ENCODE peak calls at places on chromosomes 7 and 10, in eight cellular contexts. C is left colon; G is AG09319; M is NCI-H460; F is NCI-H1105; N is stimulated activated CD4-positive, alpha-beta T cell treated with anti-CD3 and anti-CD28 coated beads, Interleukin-2, amount 100 ng/mL, for 48 hours; K is activated CD4-positive, alpha-beta T cell treated with anti-CD3 and anti-CD28 coated beads, Interleukin-2, amount 10 ng/mL, durations not matched to agents 7 days and 5 days; I is bronchial epithelial cell. Z is an unnamed sample.

GRCh38 chr7:155284496-155285274 is 13.0 kb upstream of the INSIG1 start:
- DNase-seq in M (no peak), F (no peak), G (no peak), C (no peak), K (no peak), I (no peak), N (no peak), Z (no peak)

GRCh38 chr10:112835933-112836564 is 114.0 kb upstream of the TCF7L2 start:
- DNase-seq in C (peak; percentile 22), K (no peak), F (no peak), G (peak; percentile 16), M (no peak), I (no peak), N (no peak), Z (no peak)

GRCh38 chr7:92874567-92874966 is 38.2 kb upstream of the CDK6 start:
- DNase-seq in C (no peak), F (no peak), G (no peak), M (no peak), I (peak; percentile 18), N (no peak), K (no peak), Z (no peak)

GRCh38 chr7:76252020-76252419 is 50.3 kb downstream of the SRRM3 start:
- DNase-seq in M (no peak), G (no peak), I (no peak), F (no peak), N (no peak), K (no peak), C (no peak), Z (no peak)

GRCh38 chr7:45162943-45163691 is 5.5 kb downstream of the RAMP3 start:
- DNase-seq in I (no peak), M (no peak), C (no peak), G (no peak), K (no peak), N (no peak), F (no peak), Z (no peak)

GRCh38 chr7:114660007-114660406 is 245.4 kb downstream of the FOXP2 start:
- DNase-seq in G (no peak), I (no peak), C (no peak), N (no peak), F (peak; percentile 86), K (no peak), M (no peak), Z (no peak)

GRCh38 chr10:87657370-87657769 is 2.3 kb upstream of the PAPSS2 start:
- DNase-seq in M (peak; percentile 88), C (no peak), I (no peak), F (no peak), K (no peak), N (no peak), G (no peak), Z (no peak)

GRCh38 chr7:155377837-155378579 is 79.9 kb upstream of the EN2 start:
- DNase-seq in G (no peak), M (no peak), C (peak; percentile 48), F (no peak), K (no peak), N (no peak), I (no peak), Z (no peak)

GRCh38 chr10:92530421-92530820 is 43.5 kb downstream of the IDE start:
- DNase-seq in I (no peak), N (no peak), G (no peak), K (no peak), F (no peak), M (no peak), C (no peak), Z (no peak)

GRCh38 chr7:46205478-46205877 is 284.4 kb upstream of the IGFBP3 start:
- DNase-seq in F (no peak), K (no peak), C (no peak), G (no peak), N (no peak), M (no peak), I (peak; percentile 53), Z (no peak)

GRCh38 chr10:63711866-63712716 is 190.9 kb downstream of the REEP3 start:
- DNase-seq in F (peak; percentile 88), K (no peak), C (peak; percentile 94), N (no peak), I (peak; percentile 96), G (peak; percentile 81), M (peak; percentile 90), Z (peak; percentile 32)

GRCh38 chr10:74437822-74438221 is 286.8 kb downstream of the ADK start:
- DNase-seq in K (no peak), G (peak; percentile 14), N (no peak), M (no peak), C (no peak), F (no peak), I (peak; percentile 44), Z (no peak)

GRCh38 chr7:104264281-104264680 is 56.5 kb upstream of the ORC5 start:
- DNase-seq in G (no peak), K (no peak), M (peak; percentile 15), F (no peak), C (no peak), I (peak; percentile 74), N (no peak), Z (no peak)

GRCh38 chr10:13938940-13939339 is 352.2 kb downstream of the PRPF18 start:
- DNase-seq in G (peak; percentile 75), I (no peak), C (no peak), N (no peak), F (no peak), M (no peak), K (no peak), Z (no peak)

GRCh38 chr10:91745086-91745831 is 53.0 kb upstream of the TNKS2 start:
- DNase-seq in F (no peak), K (no peak), N (no peak), I (peak; percentile 45), M (peak; percentile 22), G (no peak), C (peak; percentile 6), Z (no peak)

GRCh38 chr10:117391436-117392205 is 16.4 kb upstream of the PDZD8 start:
- DNase-seq in I (peak; percentile 46), N (no peak), F (no peak), M (no peak), G (no peak), C (no peak), K (no peak), Z (no peak)

Z was measured in 8988T.